ENCODE peak calls at places on chromosomes 16 and 17, in four cellular contexts. I, R, H and V are unnamed samples.

GRCh38 chr17:17204635-17205231 is 1.4 kb downstream of the PLD6 start:
- DNase-seq in H (no peak), R (no peak), I (no peak), V (no peak)

GRCh38 chr16:23508589-23509440 is 1.5 kb downstream of the GGA2 start:
- DNase-seq in H (no peak), R (no peak), I (no peak), V (no peak)

GRCh38 chr17:75979705-75980187 is 706 bp downstream of the TEN1 start:
- DNase-seq in H (no peak), R (no peak), I (no peak), V (no peak)

GRCh38 chr17:12231027-12231682 is 210.5 kb downstream of the MAP2K4 start:
- DNase-seq in H (no peak), R (no peak), I (no peak), V (no peak)

GRCh38 chr16:85753559-85753958 is 2.7 kb upstream of the C16orf74 start:
- DNase-seq in R (no peak), I (no peak), H (no peak), V (no peak)

GRCh38 chr17:6456914-6457687 is 12.8 kb downstream of the PIMREG start:
- DNase-seq in H (no peak), R (no peak), I (no peak), V (no peak)

GRCh38 chr17:51653902-51654301 is 393.6 kb downstream of the UTP18 start:
- DNase-seq in H (no peak), I (no peak), R (no peak), V (no peak)

GRCh38 chr17:34556384-34556783 is 23.0 kb upstream of the TMEM132E start:
- DNase-seq in R (no peak), I (no peak), H (no peak), V (no peak)

GRCh38 chr16:16092925-16093624 is 130.2 kb downstream of the ABCC6 start:
- DNase-seq in I (no peak), H (no peak), R (no peak), V (no peak)

GRCh38 chr17:56603486-56604238 is 10.2 kb downstream of the NOG start:
- DNase-seq in H (no peak), I (no peak), R (no peak), V (no peak)

GRCh38 chr17:15092762-15093161 is 172.4 kb downstream of the PMP22 start:
- DNase-seq in R (no peak), I (no peak), H (no peak), V (no peak)

GRCh38 chr17:78895322-78895721 is 7.7 kb downstream of the CEP295NL start:
- DNase-seq in H (no peak), I (no peak), R (no peak), V (no peak)

GRCh38 chr16:87571868-87572244 is 30.5 kb upstream of the JPH3 start:
- DNase-seq in I (no peak), H (no peak), R (no peak), V (no peak)

GRCh38 chr16:19808061-19808621 is 76.5 kb downstream of the GPRC5B start:
- DNase-seq in H (peak), I (peak), R (no peak), V (no peak)

GRCh38 chr17:36935681-36936454 is 1.4 kb upstream of the LHX1 start:
- DNase-seq in H (no peak), R (no peak), I (no peak), V (no peak)

GRCh38 chr17:9676742-9677387 is 31.5 kb downstream of the USP43 start:
- DNase-seq in R (no peak), H (peak), I (no peak), V (no peak)

GRCh38 chr16:10886739-10887269 is 9.8 kb downstream of the CIITA start:
- DNase-seq in R (no peak), H (no peak), I (no peak), V (no peak)

GRCh38 chr16:67544329-67544841 is 15.8 kb downstream of the RIPOR1 start:
- DNase-seq in I (no peak), H (no peak), R (no peak), V (no peak)

GRCh38 chr17:11944587-11944986 is 52.7 kb downstream of the ZNF18 start:
- DNase-seq in H (no peak), I (no peak), R (no peak), V (no peak)

GRCh38 chr16:77993111-77993571 is 29.2 kb upstream of the CLEC3A start:
- DNase-seq in I (no peak), R (no peak), H (no peak), V (no peak)

GRCh38 chr16:52526429-52526828 is 20.5 kb downstream of the TOX3 start:
- DNase-seq in I (no peak), H (no peak), R (no peak), V (no peak)

GRCh38 chr16:82146957-82147356 is 23.1 kb downstream of the MPHOSPH6 start:
- DNase-seq in I (no peak), R (no peak), H (no peak), V (no peak)

GRCh38 chr16:82043680-82044584 is 8.9 kb downstream of the HSD17B2 start:
- DNase-seq in I (no peak), H (no peak), R (no peak), V (no peak)

GRCh38 chr17:18247613-18248001 is 10.9 kb downstream of the FLII start:
- DNase-seq in H (no peak), I (no peak), R (no peak), V (no peak)